ENCODE peak calls at places on chromosomes 3 and 15, in five cellular contexts. B is HL-60, F is transverse colon, I is esophagus muscularis mucosa, L is HepG2. Z is an unnamed sample.
A peak's percentile ranks its signal among the peaks of the same experiment; 100 is the strongest.

GRCh38 chr3:161851941-161852566 is 355.4 kb downstream of the OTOL1 start:
- DNase-seq in B (no peak), F (peak; percentile 64), I (no peak), L (peak; percentile 36), Z (peak; percentile 55)

GRCh38 chr3:40240921-40241320 is 68.6 kb upstream of the EIF1B start:
- DNase-seq in B (no peak), F (no peak), I (no peak), L (no peak), Z (no peak)

GRCh38 chr15:71066983-71067382 is 48.3 kb upstream of the THSD4 start:
- DNase-seq in B (no peak), F (no peak), I (no peak), L (no peak), Z (no peak)

GRCh38 chr3:116453676-116454346 is 8.5 kb upstream of the LSAMP start:
- DNase-seq in B (no peak), F (no peak), I (no peak), L (no peak), Z (peak; percentile 81)

GRCh38 chr15:36484038-36484778 is 95.2 kb upstream of the CDIN1 start:
- DNase-seq in B (no peak), F (no peak), I (no peak), L (no peak), Z (no peak)

GRCh38 chr15:67185621-67186225 is 68.7 kb downstream of the AAGAB start:
- DNase-seq in B (no peak), F (no peak), I (no peak), L (no peak), Z (no peak)

GRCh38 chr3:16132926-16133325 is 41.6 kb upstream of the GALNT15 start:
- DNase-seq in B (no peak), F (no peak), I (no peak), L (no peak), Z (no peak)

GRCh38 chr3:119235151-119235550 is 5.5 kb downstream of the B4GALT4 start:
- DNase-seq in B (no peak), F (no peak), I (no peak), L (no peak), Z (no peak)

GRCh38 chr3:196192036-196193001 is 18.9 kb downstream of the ZDHHC19 start:
- DNase-seq in B (no peak), F (peak; percentile 56), I (no peak), L (peak; percentile 35), Z (no peak)

GRCh38 chr15:57150066-57150865 is 226.0 kb upstream of the CGNL1 start:
- DNase-seq in B (no peak), F (no peak), I (no peak), L (no peak), Z (peak; percentile 80)

GRCh38 chr3:66029014-66029413 is 9.7 kb downstream of the MAGI1 start:
- DNase-seq in B (no peak), F (peak; percentile 10), I (no peak), L (no peak), Z (no peak)

GRCh38 chr15:83843511-83843910 is 189.6 kb downstream of the ADAMTSL3 start:
- DNase-seq in B (no peak), F (no peak), I (no peak), L (no peak), Z (no peak)

GRCh38 chr15:50228866-50229265 is 36.7 kb downstream of the HDC start:
- DNase-seq in B (no peak), F (no peak), I (peak; percentile 64), L (no peak), Z (no peak)

GRCh38 chr3:72441284-72441994 is 406.8 kb downstream of the SHQ1 start:
- DNase-seq in B (no peak), F (no peak), I (no peak), L (no peak), Z (no peak)

GRCh38 chr3:121786485-121786884 is 36.9 kb upstream of the GOLGB1 start:
- DNase-seq in B (no peak), F (no peak), I (no peak), L (no peak), Z (no peak)

GRCh38 chr3:28118087-28118486 is 123.3 kb upstream of the CMC1 start:
- DNase-seq in B (no peak), F (no peak), I (no peak), L (no peak), Z (no peak)

GRCh38 chr3:278300-279064 is 81.9 kb downstream of the CHL1 start:
- DNase-seq in B (no peak), F (peak; percentile 8), I (no peak), L (no peak), Z (no peak)

GRCh38 chr15:69666921-69667811 is 214.5 kb downstream of the RPLP1 start:
- DNase-seq in B (peak; percentile 88), F (peak; percentile 40), I (no peak), L (no peak), Z (no peak)

GRCh38 chr3:63386568-63386967 is 108.5 kb downstream of the SYNPR start:
- DNase-seq in B (no peak), F (no peak), I (no peak), L (no peak), Z (no peak)

GRCh38 chr3:32960404-32961160 is 9.1 kb downstream of the CCR4 start:
- DNase-seq in B (no peak), F (no peak), I (peak; percentile 7), L (no peak), Z (no peak)

GRCh38 chr3:185677146-185677829 is 91.2 kb downstream of the SENP2 start:
- DNase-seq in B (peak; percentile 25), F (no peak), I (no peak), L (peak; percentile 56), Z (peak; percentile 34)

GRCh38 chr3:102163039-102163817 is 271.6 kb upstream of the ZPLD1 start:
- DNase-seq in B (no peak), F (no peak), I (no peak), L (no peak), Z (peak; percentile 50)

GRCh38 chr3:172268425-172268824 is 179.8 kb downstream of the GHSR start:
- DNase-seq in B (no peak), F (no peak), I (no peak), L (no peak), Z (no peak)

GRCh38 chr3:148158210-148158609 is 539.5 kb upstream of the AGTR1 start:
- DNase-seq in B (no peak), F (no peak), I (no peak), L (no peak), Z (no peak)

GRCh38 chr3:149511040-149511626 is 36.6 kb downstream of the TM4SF4 start:
- DNase-seq in B (no peak), F (no peak), I (no peak), L (no peak), Z (no peak)

GRCh38 chr15:67035886-67036285 is 29.5 kb upstream of the SMAD3 start:
- DNase-seq in B (no peak), F (no peak), I (no peak), L (no peak), Z (no peak)

DNA sequence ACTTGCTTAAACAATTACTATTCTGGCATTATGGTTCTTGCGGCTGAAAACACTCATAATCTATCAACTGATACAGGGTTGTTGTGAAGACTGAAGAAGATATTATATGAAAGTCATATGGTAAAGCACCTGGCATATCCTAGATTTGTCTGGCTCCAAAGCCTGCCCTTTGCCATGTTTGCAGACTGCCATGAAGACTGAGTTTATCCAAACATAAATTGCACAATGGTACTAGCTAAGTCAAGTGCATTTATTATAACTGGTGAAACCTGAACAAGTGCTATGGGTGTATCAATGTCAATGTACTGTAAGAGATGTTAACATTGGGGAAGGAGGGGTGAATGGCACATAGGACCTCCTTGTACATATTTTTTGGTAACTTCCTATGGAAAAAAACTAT is 87.4 kb upstream of the MEX3B start:
- DNase-seq in B (no peak), F (no peak), I (no peak), L (no peak), Z (no peak)
- H3K27ac ChIP-seq in B (no peak overlapping the region), F (no peak overlapping the region), I (no peak overlapping the region), L (no peak overlapping the region), Z (no peak overlapping the region)

DNA sequence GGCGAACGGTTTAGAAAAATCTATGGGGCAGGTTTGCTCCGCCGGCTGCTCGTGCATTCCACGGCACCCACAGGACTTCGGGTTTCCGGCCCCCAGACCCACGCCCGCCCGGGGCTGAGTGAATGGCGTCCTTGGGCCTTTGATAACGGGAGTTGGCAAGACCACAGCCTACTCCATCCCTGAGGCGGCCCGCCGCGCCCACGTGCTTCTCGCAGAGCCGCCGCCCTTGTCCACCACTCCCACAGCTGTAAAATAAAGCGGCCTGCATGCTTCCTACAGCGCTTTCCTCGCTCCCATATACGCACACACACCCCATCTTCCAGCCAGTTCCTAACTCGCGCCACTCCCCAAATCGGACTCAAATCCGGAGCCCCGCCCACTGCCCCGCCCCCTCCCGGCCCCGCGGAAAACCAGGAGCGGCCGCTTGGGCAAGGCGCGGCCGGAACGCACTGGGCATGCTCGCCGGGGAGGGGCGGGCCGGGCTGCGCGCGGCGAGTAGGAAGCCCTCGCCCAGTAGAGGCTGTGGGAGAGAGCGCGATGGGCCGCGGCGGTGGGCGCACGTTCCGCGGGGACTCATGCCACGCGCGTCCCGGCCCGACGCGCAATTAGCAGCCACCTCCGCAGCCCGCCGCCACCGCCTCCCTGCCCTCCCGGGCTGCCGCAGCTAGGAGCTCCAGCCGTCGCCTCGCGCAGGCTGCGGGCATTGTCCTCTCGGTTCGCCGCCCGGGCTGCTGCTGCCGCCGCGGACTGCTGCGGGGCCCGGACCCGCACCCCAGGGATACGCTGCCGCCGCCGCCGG is at the start of gene RAP2B:
- DNase-seq in B (peak; percentile 74), F (peak; percentile 99), I (peak; percentile 100), L (peak; percentile 85), Z (peak; percentile 87)
- TF ChIP-seq POLR2AphosphoS5 in B (peak; percentile 57), F (peak; percentile 99), I (peak; percentile 98), L (peak; percentile 85), Z (peak; percentile 94)

GRCh38 chr15:89812847-89813320 is 1.8 kb downstream of the ANPEP start:
- DNase-seq in B (no peak), F (no peak), I (no peak), L (no peak), Z (no peak)
- H3K27ac ChIP-seq in B (peak overlapping the region; percentile 98), F (peak overlapping the region; percentile 56), I (peak overlapping the region; percentile 51), L (peak overlapping the region; percentile 91), Z (no peak overlapping the region)

GRCh38 chr3:112086018-112086854 is at the start of gene C3orf52:
- DNase-seq in B (peak; percentile 8), F (peak; percentile 93), I (peak; percentile 93), L (peak; percentile 56), Z (no peak)
- TF ChIP-seq POLR2AphosphoS5 in B (no peak), F (peak; percentile 90), I (peak; percentile 22), L (no peak), Z (no peak)

DNA sequence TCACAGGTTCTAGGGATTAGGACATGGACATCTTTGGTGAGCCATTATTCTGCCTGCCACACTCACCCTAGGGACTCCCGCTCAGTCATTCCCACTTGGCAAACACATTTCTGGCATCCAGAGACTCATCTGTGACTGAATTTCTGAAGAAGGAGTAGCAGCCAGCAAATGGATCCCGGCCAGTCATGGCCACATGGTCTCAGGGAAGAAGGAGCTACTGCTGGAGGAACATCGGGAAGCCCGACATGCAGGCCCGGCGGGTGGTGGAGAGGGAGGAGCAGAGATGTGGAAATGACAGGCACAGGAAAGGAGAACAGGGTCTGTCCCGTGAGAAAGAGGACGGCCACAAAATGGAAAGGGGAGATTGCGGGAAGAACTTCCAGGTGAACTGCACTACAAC is 65.4 kb downstream of the SEMA5B start:
- DNase-seq in B (no peak), F (no peak), I (no peak), L (no peak), Z (no peak)
- H3K27ac ChIP-seq in B (no peak overlapping the region), F (no peak overlapping the region), I (no peak overlapping the region), L (no peak overlapping the region), Z (no peak overlapping the region)